ENCODE peak calls at places on chromosomes 3 and 15, in six cellular contexts. U is ovary, H is IMR-90, D is A549, J is transverse colon, S is stomach. G is an unnamed sample. For H3K4me1, the result is how much of the 10 kb centered on the place peaks cover.

GRCh38 chr3:84717894-84718293 is 240.9 kb upstream of the CADM2 start:
- DNase-seq in H (no peak), J (no peak), U (no peak), D (no peak), S (no peak), G (no peak)

GRCh38 chr15:68552344-68552743 is 26.4 kb upstream of the CORO2B start:
- DNase-seq in H (no peak), D (no peak), S (no peak), J (no peak), U (no peak), G (no peak)

GRCh38 chr3:137724240-137724639 is 39.9 kb upstream of the SOX14 start:
- DNase-seq in U (no peak), S (no peak), H (no peak), J (no peak), D (no peak), G (no peak)

GRCh38 chr3:133895208-133896001 is at the start of gene RAB6B:
- DNase-seq in J (no peak), D (no peak), S (no peak), U (peak), H (peak), G (no peak)

GRCh38 chr15:78007965-78008886 is 69.3 kb downstream of the TBC1D2B start:
- DNase-seq in H (peak), D (no peak), J (peak), U (peak), S (peak), G (peak)

GRCh38 chr3:53045107-53045783 is 628 bp downstream of the SFMBT1 start:
- DNase-seq in J (peak), U (peak), S (peak), D (peak), H (peak), G (peak)

GRCh38 chr15:57418640-57419039 is 42.3 kb downstream of the CGNL1 start:
- DNase-seq in D (no peak), U (no peak), H (no peak), S (no peak), J (no peak), G (no peak)

GRCh38 chr15:28191832-28192231 is 92.7 kb upstream of the OCA2 start:
- DNase-seq in J (peak), H (peak), U (peak), S (peak), D (peak), G (peak)

GRCh38 chr3:126961791-126962461 is 21.0 kb upstream of the PLXNA1 start:
- DNase-seq in H (no peak), J (no peak), D (no peak), S (no peak), U (peak), G (no peak)

GRCh38 chr3:52848617-52849016 is 13.8 kb upstream of the MUSTN1 start:
- DNase-seq in U (no peak), J (no peak), D (peak), H (peak), S (no peak), G (no peak)

GRCh38 chr3:194256040-194256945 is 94.8 kb downstream of the CPN2 start:
- DNase-seq in D (no peak), S (peak), U (no peak), H (no peak), J (no peak), G (no peak)

GRCh38 chr3:108882762-108883161 is 60.2 kb downstream of the TRAT1 start:
- DNase-seq in U (no peak), S (no peak), D (no peak), J (no peak), H (no peak), G (no peak)

GRCh38 chr3:122974764-122975162 is 52.8 kb downstream of the SEMA5B start:
- DNase-seq in S (no peak), H (peak), J (no peak), D (no peak), U (peak), G (peak)

GRCh38 chr3:69787436-69788168 is 48.3 kb downstream of the MITF start:
- DNase-seq in H (peak), D (peak), U (no peak), J (no peak), S (no peak), G (no peak)

GRCh38 chr3:69781593-69781992 is 42.3 kb downstream of the MITF start:
- DNase-seq in U (no peak), S (no peak), D (no peak), H (no peak), J (no peak), G (no peak)

GRCh38 chr3:69786854-69787253 is 47.6 kb downstream of the MITF start:
- DNase-seq in S (no peak), H (no peak), D (no peak), U (no peak), J (no peak), G (no peak)

GRCh38 chr3:69784854-69785523 is 45.7 kb downstream of the MITF start:
- DNase-seq in D (peak), J (peak), H (peak), S (no peak), U (peak), G (peak)

DNA sequence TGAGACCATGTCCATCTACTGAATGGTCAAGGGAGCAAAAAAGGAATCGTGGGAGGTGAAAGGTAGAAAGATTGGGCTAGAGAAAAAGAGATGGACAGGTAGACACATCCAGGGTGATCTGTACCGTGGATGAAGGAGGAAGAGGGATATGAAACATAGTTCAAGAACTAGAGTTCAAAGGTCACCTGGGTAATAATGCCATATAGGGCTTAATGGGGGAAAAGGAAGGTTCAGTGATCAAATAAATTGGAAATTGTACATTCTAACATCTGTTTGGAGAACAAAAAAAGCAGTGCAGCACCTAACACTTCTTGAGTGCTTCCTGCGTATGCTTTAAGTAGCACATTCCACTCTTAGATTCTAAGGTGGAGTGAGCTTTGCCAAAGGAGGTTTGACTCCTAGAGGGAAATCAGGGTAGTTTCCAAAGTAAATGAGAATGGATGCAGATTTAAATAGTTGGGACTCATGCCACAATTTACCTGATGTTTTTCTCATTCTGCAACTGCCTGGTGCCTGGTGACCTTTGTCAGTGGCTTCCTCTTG is 46.6 kb downstream of the MITF start:
- DNase-seq in D (no peak), S (no peak), U (no peak), H (no peak), J (no peak), G (no peak)
- H3K4me1 ChIP-seq in D (under half), S (under half), U (under half), H (under half), J (under half), G (under half)

GRCh38 chr15:101004500-101004899 is 85.3 kb downstream of the LRRK1 start:
- DNase-seq in S (no peak), J (peak), H (no peak), U (no peak), D (no peak), G (no peak)

GRCh38 chr15:101008158-101009139 is 89.3 kb downstream of the LRRK1 start:
- DNase-seq in D (peak), J (peak), H (peak), S (peak), U (peak), G (peak)

GRCh38 chr15:101009176-101009575 is 90.0 kb downstream of the LRRK1 start:
- DNase-seq in H (no peak), S (no peak), U (no peak), D (no peak), J (peak), G (no peak)

GRCh38 chr15:101004986-101005747 is 86.0 kb downstream of the LRRK1 start:
- DNase-seq in U (no peak), S (no peak), J (peak), H (no peak), D (peak), G (no peak)

GRCh38 chr15:101006931-101007687 is 88.0 kb downstream of the LRRK1 start:
- DNase-seq in D (peak), S (peak), H (peak), J (peak), U (peak), G (peak)
- TF ChIP-seq CTCF in D (peak), S (peak), H (peak), J (peak), U (peak), G (peak)

DNA sequence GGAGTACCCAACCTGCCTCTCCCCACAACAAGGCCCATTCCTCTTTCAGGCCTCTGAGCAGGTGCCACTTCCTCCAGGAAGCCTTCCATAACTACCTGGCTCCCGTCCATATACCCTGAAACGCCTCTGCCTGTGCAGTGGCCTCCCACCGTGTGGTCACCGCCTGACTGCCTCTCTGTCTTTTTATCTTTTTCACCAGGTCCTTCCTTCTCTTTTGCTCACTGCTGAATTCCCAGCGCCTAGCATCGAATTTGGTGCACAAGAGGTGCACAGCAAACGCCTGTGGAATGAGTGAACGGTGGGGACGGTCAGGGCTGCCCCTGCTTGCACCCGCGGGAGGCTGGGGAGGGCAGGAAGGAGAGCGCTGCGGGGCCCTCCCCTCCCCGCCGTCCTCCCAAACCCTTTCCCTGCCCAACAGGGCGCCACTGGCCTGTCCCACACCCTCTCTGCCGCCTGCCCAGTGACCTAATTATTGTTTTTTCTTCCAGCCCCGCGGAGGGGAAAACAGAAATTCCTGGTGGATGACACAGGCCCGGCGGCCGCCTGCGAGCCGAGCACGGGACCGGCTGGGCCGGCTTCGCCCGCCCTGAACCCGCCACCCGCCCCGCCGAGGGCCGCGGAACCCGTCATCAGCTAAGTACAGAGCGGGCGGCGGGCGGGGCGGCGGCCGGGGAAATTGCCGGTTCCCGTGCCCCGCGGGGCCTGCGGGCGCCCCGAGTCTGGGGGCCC is 140.1 kb downstream of the SMAD6 start:
- DNase-seq in D (peak), J (peak), S (peak), H (peak), U (peak), G (peak)
- TF ChIP-seq POLR2A in D (peak), J (no peak), S (no peak), H (peak), U (peak), G (peak)

GRCh38 chr3:16357191-16357590 is 92.2 kb downstream of the OXNAD1 start:
- DNase-seq in H (peak), J (no peak), U (no peak), D (no peak), S (no peak), G (no peak)
- H3K4me1 ChIP-seq in H (under half), J (under half), U (under half), D (under half), S (under half), G (under half)

GRCh38 chr3:54781728-54782127 is 146.1 kb downstream of the LRTM1 start:
- DNase-seq in U (no peak), J (no peak), D (no peak), H (no peak), S (no peak), G (no peak)
- TF ChIP-seq CTCF in U (no peak), J (no peak), D (no peak), H (no peak), S (no peak), G (no peak)